ENCODE peak calls at places on chromosomes 4 and X, in five cellular contexts. Q is left ventricle myocardium inferior; U is HCT116; Z is activated CD4-positive, alpha-beta T cell treated with anti-CD3 and anti-CD28 coated beads, Interleukin-2, amount 10 ng/mL, durations not matched to agents 7 days and 5 days; I is HT1080. L is an unnamed sample.

GRCh38 chrX:37783284-37783683 is 3.4 kb downstream of the CYBB start:
- DNase-seq in Q (no peak), U (no peak), Z (no peak), I (no peak), L (no peak)

GRCh38 chr4:76199664-76200211 is 13.9 kb downstream of the SCARB2 start:
- DNase-seq in Q (peak; percentile 29), U (no peak), Z (no peak), I (no peak), L (no peak)

GRCh38 chr4:13378973-13379759 is 105.0 kb downstream of the RAB28 start:
- DNase-seq in Q (no peak), U (no peak), Z (no peak), I (no peak), L (no peak)

GRCh38 chr4:65845169-65845568 is 174.9 kb upstream of the EPHA5 start:
- DNase-seq in Q (no peak), U (no peak), Z (no peak), I (no peak), L (no peak)

GRCh38 chr4:113674733-113675132 is 86.8 kb downstream of the CAMK2D start:
- DNase-seq in Q (no peak), U (no peak), Z (no peak), I (no peak), L (no peak)

GRCh38 chr4:148141536-148141935 is 300.7 kb downstream of the NR3C2 start:
- DNase-seq in Q (no peak), U (no peak), Z (no peak), I (no peak), L (no peak)

GRCh38 chr4:89752932-89753598 is 83.9 kb downstream of the SNCA start:
- DNase-seq in Q (no peak), U (no peak), Z (no peak), I (peak; percentile 90), L (peak; percentile 65)

GRCh38 chr4:90209922-90210321 is 82.7 kb downstream of the CCSER1 start:
- DNase-seq in Q (no peak), U (no peak), Z (no peak), I (no peak), L (no peak)

GRCh38 chrX:48474127-48474526 is 1.9 kb upstream of the FTSJ1 start:
- DNase-seq in Q (no peak), U (no peak), Z (peak; percentile 38), I (peak; percentile 25), L (peak; percentile 15)

GRCh38 chr4:153529646-153530045 is 63.5 kb downstream of the TMEM131L start:
- DNase-seq in Q (no peak), U (no peak), Z (no peak), I (no peak), L (no peak)

GRCh38 chr4:36523182-36523581 is 241.8 kb downstream of the DTHD1 start:
- DNase-seq in Q (no peak), U (no peak), Z (no peak), I (no peak), L (no peak)

GRCh38 chr4:94457692-94458106 is 6.0 kb downstream of the PDLIM5 start:
- DNase-seq in Q (no peak), U (no peak), Z (no peak), I (no peak), L (no peak)

GRCh38 chr4:174538876-174539250 is 16.6 kb upstream of the HPGD start:
- DNase-seq in Q (no peak), U (no peak), Z (no peak), I (no peak), L (no peak)

L was measured in Daoy.